ENCODE peak calls at places on chromosomes 5 and 9, in seven cellular contexts. M is Calu3; J is right cardiac atrium; A is cardiac muscle cell; L is activated T-cell treated with anti-CD3 and anti-CD28 coated beads, Interleukin-2, amount 50 U/mL, for 1 hour; K is Caki2; S is thyroid gland. B is an unnamed sample.

GRCh38 chr5:76290321-76290757 is 112.7 kb upstream of the IQGAP2 start:
- DNase-seq in M (peak; percentile 82), J (no peak), A (no peak), L (no peak), K (no peak), S (peak; percentile 39), B (no peak)

GRCh38 chr9:37408933-37409710 is 13.4 kb upstream of the GRHPR start:
- DNase-seq in M (no peak), J (no peak), A (no peak), L (peak; percentile 52), K (no peak), S (no peak), B (no peak)

GRCh38 chr5:485943-486491 is 38.2 kb downstream of the SLC9A3 start:
- DNase-seq in M (no peak), J (no peak), A (no peak), L (no peak), K (no peak), S (no peak), B (no peak)

GRCh38 chr5:38548064-38548759 is 8.2 kb downstream of the LIFR start:
- DNase-seq in M (no peak), J (no peak), A (no peak), L (no peak), K (peak; percentile 41), S (no peak), B (no peak)

GRCh38 chr9:126417007-126417406 is 90.4 kb downstream of the MVB12B start:
- DNase-seq in M (no peak), J (no peak), A (no peak), L (no peak), K (no peak), S (no peak), B (peak; percentile 22)

GRCh38 chr9:10050016-10050415 is 562.8 kb downstream of the PTPRD start:
- DNase-seq in M (no peak), J (no peak), A (no peak), L (no peak), K (no peak), S (no peak), B (no peak)

GRCh38 chr5:324736-325612 is 3.5 kb downstream of the AHRR start:
- DNase-seq in M (no peak), J (no peak), A (no peak), L (no peak), K (no peak), S (no peak), B (no peak)

GRCh38 chr5:156695774-156696173 is 154.3 kb upstream of the PPP1R2B start:
- DNase-seq in M (no peak), J (no peak), A (no peak), L (no peak), K (no peak), S (no peak), B (no peak)

GRCh38 chr5:28403846-28404245 is 1365.5 kb upstream of the CDH9 start:
- DNase-seq in M (peak; percentile 7), J (no peak), A (peak; percentile 3), L (no peak), K (no peak), S (no peak), B (no peak)